ENCODE peak calls at places on chromosomes 4 and X, in five cellular contexts. I is NT2/D1; X is activated naive CD8-positive, alpha-beta T cell treated with anti-CD3 and anti-CD28 coated beads for 36 hours; H is amniotic epithelial cell; O is activated T-helper 2 cell treated with anti-CD3 and anti-CD28 coated beads, Interferon-gamma antibody, Interleukin-2, Interleukin-4, amounts not matched to agents 10 μg/mL and 5 μg/mL and 100 μg/mL, durations not matched to agents 14 hours and 24 hours and 36 hours. R is an unnamed sample.

GRCh38 chr4:45442466-45442865 is 681.4 kb downstream of the GABRG1 start:
- DNase-seq in I (no peak), X (no peak), H (no peak), O (no peak), R (peak)

GRCh38 chr4:66048861-66049260 is 378.6 kb upstream of the EPHA5 start:
- DNase-seq in I (no peak), X (no peak), H (no peak), O (no peak), R (peak)

GRCh38 chr4:139740531-139741041 is 75.0 kb downstream of the MGST2 start:
- DNase-seq in I (no peak), X (no peak), H (peak), O (no peak), R (peak)

GRCh38 chr4:90582087-90582486 is 454.9 kb downstream of the CCSER1 start:
- DNase-seq in I (no peak), X (no peak), H (peak), O (no peak), R (no peak)

GRCh38 chr4:4837921-4838601 is 21.4 kb upstream of the MSX1 start:
- DNase-seq in I (no peak), X (no peak), H (no peak), O (no peak), R (no peak)

GRCh38 chr4:124322234-124322831 is 390.2 kb downstream of the ANKRD50 start:
- DNase-seq in I (peak), X (no peak), H (peak), O (no peak), R (peak)

GRCh38 chr4:38154681-38155588 is 194.7 kb downstream of the PTTG2 start:
- DNase-seq in I (no peak), X (no peak), H (no peak), O (no peak), R (no peak)

GRCh38 chr4:135838889-135839288 is 1637.3 kb upstream of the PABPC4L start:
- DNase-seq in I (peak), X (no peak), H (peak), O (no peak), R (peak)

GRCh38 chr4:189981970-189982369 is 41.3 kb downstream of the FRG1 start:
- DNase-seq in I (no peak), X (no peak), H (no peak), O (no peak), R (no peak)

GRCh38 chr4:99062120-99062519 is 26.5 kb downstream of the ADH5 start:
- DNase-seq in I (no peak), X (no peak), H (peak), O (no peak), R (no peak)

GRCh38 chr4:168993724-168994510 is 16.1 kb downstream of the CBR4 start:
- DNase-seq in I (no peak), X (no peak), H (peak), O (no peak), R (no peak)

GRCh38 chrX:9466115-9466495 is 1.2 kb downstream of the TBL1X start:
- DNase-seq in I (no peak), X (peak), H (no peak), O (peak), R (no peak)

GRCh38 chrX:136497556-136498048 is at the start of gene HTATSF1:
- DNase-seq in I (no peak), X (no peak), H (no peak), O (no peak), R (no peak)

GRCh38 chr4:151409470-151410313 is 716 bp downstream of the FHIP1A start:
- DNase-seq in I (peak), X (peak), H (peak), O (no peak), R (peak)

GRCh38 chr4:146545102-146545501 is 23.4 kb upstream of the SLC10A7 start:
- DNase-seq in I (no peak), X (no peak), H (peak), O (no peak), R (peak)

GRCh38 chr4:165079476-165079875 is 25.8 kb downstream of the TRIM75 start:
- DNase-seq in I (no peak), X (no peak), H (peak), O (no peak), R (peak)

GRCh38 chr4:7189066-7189465 is 3.3 kb upstream of the SORCS2 start:
- DNase-seq in I (no peak), X (no peak), H (no peak), O (no peak), R (no peak)

GRCh38 chr4:165556383-165556782 is 177.6 kb downstream of the CPE start:
- DNase-seq in I (no peak), X (no peak), H (no peak), O (no peak), R (no peak)

GRCh38 chrX:13022926-13023325 is 21.5 kb downstream of the FAM9C start:
- DNase-seq in I (no peak), X (no peak), H (no peak), O (no peak), R (no peak)

GRCh38 chr4:1793496-1793840 is 375 bp downstream of the FGFR3 start:
- DNase-seq in I (no peak), X (peak), H (no peak), O (peak), R (peak)

R was measured in fibroblast of pulmonary artery.